ENCODE peak calls at places on chromosomes 5 and 9, in ten cellular contexts. L is frontal cortex; T is NCI-H748 treated with DMSO at 0.1 percent for 48 hours; O is DMS153; E is GM13977; G is suprapubic skin; C is GDM1; D is CD8-positive, alpha-beta memory T cell; B is transverse colon; Y is IMR-90. J is an unnamed sample.
A peak's percentile ranks its signal among the peaks of the same experiment; 100 is the strongest.

GRCh38 chr5:13478831-13479465 is 465.5 kb downstream of the DNAH5 start:
- DNase-seq in L (peak; percentile 22), T (peak; percentile 99), O (peak; percentile 11), E (peak; percentile 36), G (no peak), C (no peak), D (no peak), B (no peak), Y (peak; percentile 46), J (peak; percentile 77)

GRCh38 chr9:136050706-136051567 is 44.2 kb downstream of the NACC2 start:
- DNase-seq in L (no peak), T (no peak), O (no peak), E (peak; percentile 39), G (no peak), C (no peak), D (no peak), B (no peak), Y (peak; percentile 16), J (no peak)

GRCh38 chr5:62149894-62150293 is 156.1 kb upstream of the KIF2A start:
- DNase-seq in L (no peak), T (no peak), O (no peak), E (no peak), G (no peak), C (no peak), D (no peak), B (no peak), Y (no peak), J (no peak)

GRCh38 chr5:68137451-68138190 is 77.9 kb upstream of the PIK3R1 start:
- DNase-seq in L (no peak), T (no peak), O (no peak), E (no peak), G (no peak), C (no peak), D (no peak), B (no peak), Y (peak; percentile 16), J (no peak)

GRCh38 chr9:135617538-135617900 is 21.8 kb downstream of the GLT6D1 start:
- DNase-seq in L (no peak), T (no peak), O (no peak), E (no peak), G (peak; percentile 55), C (no peak), D (no peak), B (no peak), Y (no peak), J (no peak)

GRCh38 chr5:14173419-14174234 is 30.5 kb downstream of the TRIO start:
- DNase-seq in L (no peak), T (no peak), O (no peak), E (no peak), G (no peak), C (no peak), D (no peak), B (no peak), Y (no peak), J (no peak)

GRCh38 chr9:135187365-135187764 is 99.9 kb downstream of the OLFM1 start:
- DNase-seq in L (no peak), T (no peak), O (no peak), E (no peak), G (no peak), C (no peak), D (no peak), B (no peak), Y (no peak), J (no peak)

GRCh38 chr5:34545164-34545563 is 111.0 kb upstream of the RAI14 start:
- DNase-seq in L (no peak), T (no peak), O (no peak), E (no peak), G (no peak), C (no peak), D (no peak), B (no peak), Y (no peak), J (no peak)

GRCh38 chr5:10631597-10631996 is 67.7 kb downstream of the ANKRD33B start:
- DNase-seq in L (no peak), T (no peak), O (no peak), E (peak; percentile 41), G (no peak), C (no peak), D (no peak), B (no peak), Y (no peak), J (no peak)

GRCh38 chr9:109315889-109316640 is 4.8 kb downstream of the EPB41L4B start:
- DNase-seq in L (peak; percentile 50), T (peak; percentile 90), O (peak; percentile 98), E (no peak), G (peak; percentile 80), C (no peak), D (no peak), B (peak; percentile 88), Y (peak; percentile 18), J (peak; percentile 92)

GRCh38 chr5:54162184-54162583 is 148.2 kb downstream of the ARL15 start:
- DNase-seq in L (no peak), T (no peak), O (no peak), E (no peak), G (no peak), C (no peak), D (no peak), B (no peak), Y (no peak), J (no peak)

GRCh38 chr9:126464694-126465441 is 138.2 kb downstream of the MVB12B start:
- DNase-seq in L (no peak), T (no peak), O (no peak), E (no peak), G (peak; percentile 24), C (no peak), D (no peak), B (no peak), Y (no peak), J (no peak)

GRCh38 chr9:115997923-115998322 is 155.7 kb upstream of the PAPPA start:
- DNase-seq in L (no peak), T (no peak), O (no peak), E (no peak), G (no peak), C (no peak), D (no peak), B (no peak), Y (peak; percentile 88), J (no peak)

J was measured in NCI-H774.